ENCODE peak calls at places on chromosome 14, in seven cellular contexts. G, M, U, B, Z, H and I are unnamed samples.

GRCh38 chr14:92456215-92457017 is 57.2 kb upstream of the RIN3 start:
- DNase-seq in G (peak), M (no peak), U (peak), B (peak), Z (peak), H (no peak), I (peak)

GRCh38 chr14:61381589-61381988 is 60.2 kb downstream of the PRKCH start:
- DNase-seq in G (no peak), M (no peak), U (no peak), B (no peak), Z (no peak), H (no peak), I (no peak)

GRCh38 chr14:49908433-49908782 is 15.5 kb downstream of the ARF6 start:
- DNase-seq in G (no peak), M (no peak), U (no peak), B (no peak), Z (no peak), H (no peak), I (no peak)

GRCh38 chr14:99352688-99353280 is 80.8 kb upstream of the BCL11B start:
- DNase-seq in G (no peak), M (no peak), U (no peak), B (no peak), Z (no peak), H (no peak), I (no peak)

GRCh38 chr14:93655078-93655750 is 133.1 kb downstream of the PRIMA1 start:
- DNase-seq in G (peak), M (peak), U (peak), B (no peak), Z (peak), H (no peak), I (peak)

GRCh38 chr14:100755649-100756048 is 29.0 kb downstream of the DLK1 start:
- DNase-seq in G (peak), M (no peak), U (peak), B (no peak), Z (peak), H (no peak), I (no peak)

GRCh38 chr14:34693228-34693939 is 21.0 kb downstream of the CFL2 start:
- DNase-seq in G (no peak), M (no peak), U (no peak), B (no peak), Z (peak), H (no peak), I (no peak)

GRCh38 chr14:69280746-69281291 is 20.9 kb downstream of the GALNT16 start:
- DNase-seq in G (no peak), M (no peak), U (no peak), B (no peak), Z (no peak), H (no peak), I (no peak)

GRCh38 chr14:101248840-101249675 is 312.2 kb upstream of the DIO3 start:
- DNase-seq in G (no peak), M (peak), U (no peak), B (no peak), Z (no peak), H (no peak), I (no peak)

GRCh38 chr14:60220084-60220483 is 28.9 kb upstream of the PPM1A start:
- DNase-seq in G (no peak), M (no peak), U (no peak), B (no peak), Z (no peak), H (no peak), I (no peak)

GRCh38 chr14:76154539-76155126 is 2.9 kb downstream of the GPATCH2L start:
- DNase-seq in G (no peak), M (no peak), U (no peak), B (no peak), Z (no peak), H (no peak), I (no peak)

GRCh38 chr14:104989236-104989950 is 3.8 kb downstream of the CLBA1 start:
- DNase-seq in G (no peak), M (no peak), U (no peak), B (no peak), Z (no peak), H (no peak), I (no peak)

GRCh38 chr14:81337073-81337472 is 63.1 kb downstream of the STON2 start:
- DNase-seq in G (no peak), M (no peak), U (no peak), B (no peak), Z (no peak), H (no peak), I (no peak)

GRCh38 chr14:92385561-92385960 is 62.6 kb downstream of the SLC24A4 start:
- DNase-seq in G (no peak), M (no peak), U (no peak), B (no peak), Z (no peak), H (no peak), I (no peak)

GRCh38 chr14:103501041-103501870 is 21.4 kb downstream of the CKB start:
- DNase-seq in G (no peak), M (no peak), U (no peak), B (no peak), Z (no peak), H (no peak), I (no peak)

GRCh38 chr14:74265312-74265965 is 26.2 kb downstream of the VSX2 start:
- DNase-seq in G (no peak), M (no peak), U (no peak), B (no peak), Z (no peak), H (no peak), I (no peak)

GRCh38 chr14:58177125-58177524 is 22.8 kb upstream of the ACTR10 start:
- DNase-seq in G (no peak), M (peak), U (no peak), B (no peak), Z (no peak), H (no peak), I (no peak)

GRCh38 chr14:99590746-99591555 is 13.1 kb downstream of the CCDC85C start:
- DNase-seq in G (peak), M (no peak), U (peak), B (peak), Z (no peak), H (no peak), I (no peak)

GRCh38 chr14:21025374-21026151 is 702 bp upstream of the NDRG2 start:
- DNase-seq in G (no peak), M (peak), U (no peak), B (peak), Z (no peak), H (no peak), I (no peak)

GRCh38 chr14:80388980-80389711 is 177.8 kb upstream of the DIO2 start:
- DNase-seq in G (peak), M (no peak), U (peak), B (no peak), Z (no peak), H (no peak), I (no peak)

GRCh38 chr14:100772607-100773165 is 46.0 kb downstream of the DLK1 start:
- DNase-seq in G (no peak), M (no peak), U (no peak), B (no peak), Z (no peak), H (no peak), I (no peak)

GRCh38 chr14:79011091-79011919 is 841.1 kb downstream of the NRXN3 start:
- DNase-seq in G (peak), M (no peak), U (peak), B (no peak), Z (no peak), H (no peak), I (peak)

GRCh38 chr14:79009286-79009685 is 839.1 kb downstream of the NRXN3 start:
- DNase-seq in G (no peak), M (no peak), U (no peak), B (no peak), Z (no peak), H (no peak), I (no peak)

GRCh38 chr14:79017561-79017960 is 847.4 kb downstream of the NRXN3 start:
- DNase-seq in G (no peak), M (no peak), U (no peak), B (no peak), Z (no peak), H (no peak), I (no peak)

GRCh38 chr14:79016828-79017505 is 846.8 kb downstream of the NRXN3 start:
- DNase-seq in G (peak), M (no peak), U (peak), B (no peak), Z (no peak), H (no peak), I (no peak)

GRCh38 chr14:79011920-79012204 is 841.7 kb downstream of the NRXN3 start:
- DNase-seq in G (no peak), M (no peak), U (no peak), B (no peak), Z (no peak), H (no peak), I (no peak)
- H3K4me3 ChIP-seq in G (no peak), M (no peak), U (no peak), B (no peak), Z (no peak), H (no peak), I (no peak)

DNA sequence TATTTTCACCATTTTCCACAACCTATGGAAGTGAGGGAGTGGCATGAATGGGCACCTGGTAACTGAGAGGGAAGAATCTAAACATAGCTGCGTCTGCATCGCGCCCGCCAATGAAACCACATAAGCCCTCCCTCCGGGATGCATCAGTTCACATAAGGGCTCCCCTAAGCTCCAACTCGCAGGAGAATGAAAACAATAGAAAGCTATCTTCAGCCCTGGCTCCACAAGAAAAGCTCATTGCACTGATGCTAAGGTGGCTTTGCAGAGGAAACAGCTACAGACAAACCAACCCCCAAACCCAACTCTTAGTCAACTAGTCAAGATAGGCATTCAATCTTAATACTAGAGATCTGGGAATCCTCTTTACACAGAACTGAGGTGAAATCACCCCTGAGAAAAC is 173.3 kb downstream of the FOXN3 start:
- DNase-seq in G (no peak), M (no peak), U (no peak), B (no peak), Z (no peak), H (no peak), I (no peak)
- TF ChIP-seq CTCF in G (no peak), M (no peak), U (no peak), B (no peak), Z (no peak), H (no peak), I (no peak)

GRCh38 chr14:51323492-51323891 is 83.4 kb downstream of the TMX1 start:
- DNase-seq in G (no peak), M (no peak), U (no peak), B (no peak), Z (no peak), H (no peak), I (no peak)

GRCh38 chr14:51327376-51327775 is 87.3 kb downstream of the TMX1 start:
- DNase-seq in G (peak), M (peak), U (peak), B (no peak), Z (no peak), H (no peak), I (no peak)

GRCh38 chr14:51328942-51329350 is 88.9 kb downstream of the TMX1 start:
- DNase-seq in G (peak), M (no peak), U (peak), B (no peak), Z (no peak), H (no peak), I (no peak)

GRCh38 chr14:51331651-51332367 is 91.8 kb downstream of the TMX1 start:
- DNase-seq in G (no peak), M (peak), U (no peak), B (no peak), Z (no peak), H (no peak), I (no peak)

DNA sequence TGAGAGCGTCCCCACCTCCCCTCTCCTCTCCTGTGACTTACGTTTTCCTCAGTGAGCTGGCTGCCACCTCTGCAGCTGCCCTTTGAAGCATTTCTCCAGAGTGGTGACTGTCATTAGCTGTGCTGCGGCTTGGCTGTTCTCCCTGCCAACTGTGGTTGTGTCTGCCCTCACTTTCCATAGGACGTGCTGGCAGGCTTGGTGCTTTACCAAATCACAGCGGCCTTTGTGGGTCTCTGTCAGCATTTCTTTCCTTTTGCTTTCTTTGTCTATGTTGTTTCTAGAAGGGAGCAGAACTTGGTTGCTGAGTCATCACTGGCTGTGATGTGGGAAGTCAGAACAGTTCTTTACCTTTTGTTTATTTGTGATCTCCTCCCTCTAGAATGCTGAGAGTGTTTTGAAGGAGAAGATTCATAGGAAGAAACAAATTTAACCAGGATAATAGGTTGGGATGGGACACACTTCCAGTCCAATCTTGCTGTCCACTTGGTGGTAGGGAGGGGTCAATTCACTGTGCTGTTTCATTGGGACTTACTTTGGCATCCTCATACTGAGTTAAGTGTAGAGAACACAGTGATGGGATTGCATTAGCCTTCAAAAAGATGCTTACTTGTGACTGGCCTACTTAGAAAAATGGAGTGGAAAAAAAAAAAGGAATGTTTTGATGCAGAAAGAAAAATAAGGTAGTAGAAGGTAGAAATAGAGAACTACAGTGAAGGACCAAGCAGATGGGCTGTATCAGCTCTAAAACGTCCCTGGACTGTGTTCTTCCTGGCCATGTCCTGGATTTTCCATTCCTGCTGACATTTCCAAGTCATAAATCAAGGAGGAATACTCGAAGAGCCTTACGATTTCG is 88.3 kb downstream of the TMX1 start:
- DNase-seq in G (peak), M (no peak), U (peak), B (peak), Z (no peak), H (no peak), I (no peak)
- H3K4me3 ChIP-seq in G (no peak), M (peak), U (peak), B (no peak), Z (no peak), H (no peak), I (no peak)

GRCh38 chr14:39426605-39427004 is 5.6 kb downstream of the FBXO33 start:
- DNase-seq in G (peak), M (no peak), U (peak), B (no peak), Z (no peak), H (no peak), I (no peak)
- TF ChIP-seq CTCF in G (peak), M (no peak), U (peak), B (peak), Z (peak), H (peak), I (peak)

GRCh38 chr14:89576132-89576923 is 159.3 kb upstream of the FOXN3 start:
- DNase-seq in G (no peak), M (no peak), U (peak), B (no peak), Z (no peak), H (no peak), I (no peak)

GRCh38 chr14:89574420-89574819 is 157.4 kb upstream of the FOXN3 start:
- DNase-seq in G (no peak), M (no peak), U (no peak), B (no peak), Z (no peak), H (no peak), I (no peak)

GRCh38 chr14:89578048-89578619 is 161.1 kb upstream of the FOXN3 start:
- DNase-seq in G (peak), M (no peak), U (peak), B (no peak), Z (no peak), H (no peak), I (no peak)

GRCh38 chr14:89575386-89576061 is 158.5 kb upstream of the FOXN3 start:
- DNase-seq in G (no peak), M (no peak), U (no peak), B (no peak), Z (no peak), H (no peak), I (no peak)

GRCh38 chr14:89576960-89577359 is 159.9 kb upstream of the FOXN3 start:
- DNase-seq in G (no peak), M (no peak), U (peak), B (no peak), Z (no peak), H (no peak), I (no peak)
- H3K4me3 ChIP-seq in G (no peak), M (no peak), U (no peak), B (no peak), Z (no peak), H (no peak), I (no peak)

GRCh38 chr14:97762386-97762785 is 965.2 kb downstream of the VRK1 start:
- DNase-seq in G (no peak), M (no peak), U (no peak), B (no peak), Z (no peak), H (no peak), I (no peak)
- TF ChIP-seq CTCF in G (no peak), M (no peak), U (no peak), B (no peak), Z (no peak), H (no peak), I (no peak)